ENCODE peak calls at places on chromosomes 7 and 10, in five cellular contexts. T is activated CD8-positive, alpha-beta memory T cell treated with anti-CD3 and anti-CD28 coated beads for 24 hours; C is activated T-helper 1 cell treated with Interleukin-2 at 50 U/mL for 16 hours; Y is prostate gland; J is ascending aorta. V is an unnamed sample.

GRCh38 chr7:27170936-27171635 is 3.0 kb downstream of the HOXA10 start:
- DNase-seq in T (peak), C (no peak), Y (no peak), J (peak), V (peak)

GRCh38 chr10:964321-964987 is 23.8 kb upstream of the GTPBP4 start:
- DNase-seq in T (no peak), C (no peak), Y (no peak), J (no peak), V (no peak)

GRCh38 chr7:5578441-5579024 is 154.9 kb upstream of the TNRC18 start:
- DNase-seq in T (no peak), C (no peak), Y (no peak), J (no peak), V (no peak)

GRCh38 chr10:73875139-73875475 is 752 bp upstream of the CAMK2G start:
- DNase-seq in T (no peak), C (no peak), Y (no peak), J (no peak), V (no peak)

GRCh38 chr7:140653319-140654108 is 12.9 kb upstream of the DENND2A start:
- DNase-seq in T (peak), C (no peak), Y (peak), J (peak), V (peak)

GRCh38 chr7:139772837-139773236 is 5.0 kb downstream of the HIPK2 start:
- DNase-seq in T (no peak), C (no peak), Y (no peak), J (no peak), V (no peak)

GRCh38 chr10:77247076-77247561 is 390.5 kb downstream of the KCNMA1 start:
- DNase-seq in T (no peak), C (no peak), Y (no peak), J (peak), V (no peak)

GRCh38 chr7:39683216-39683845 is 60.0 kb downstream of the RALA start:
- DNase-seq in T (no peak), C (no peak), Y (no peak), J (no peak), V (no peak)

GRCh38 chr10:9657530-9657929 is 1360.1 kb upstream of the CELF2 start:
- DNase-seq in T (no peak), C (no peak), Y (no peak), J (no peak), V (no peak)

V was measured in neural progenitor cell.